ENCODE peak calls at places on chromosomes 12 and 14, in six cellular contexts. T is IMR-90, I is neuronal stem cell, R is H9, N is mesendoderm, C is mesenchymal stem cell. P is an unnamed sample.

GRCh38 chr14:75200451-75200850 is 24.0 kb upstream of the TMED10 start:
- DNase-seq in T (no peak), I (no peak), R (peak), N (peak), C (no peak), P (peak)

GRCh38 chr12:111841236-111841749 is 735 bp upstream of the MAPKAPK5 start:
- DNase-seq in T (no peak), I (no peak), R (no peak), N (no peak), C (no peak), P (no peak)

GRCh38 chr12:56988207-56988739 is 18.1 kb downstream of the ZBTB39 start:
- DNase-seq in T (no peak), I (no peak), R (peak), N (peak), C (peak), P (peak)

GRCh38 chr14:75648066-75648838 is 12.4 kb downstream of the ERG28 start:
- DNase-seq in T (peak), I (no peak), R (no peak), N (peak), C (peak), P (peak)

GRCh38 chr14:91244501-91244901 is at the start of gene GPR68:
- DNase-seq in T (peak), I (no peak), R (peak), N (no peak), C (peak), P (peak)

GRCh38 chr14:36747411-36748184 is 85.9 kb downstream of the PAX9 start:
- DNase-seq in T (no peak), I (no peak), R (no peak), N (peak), C (peak), P (peak)

GRCh38 chr12:56408799-56409417 is 40.3 kb downstream of the TIMELESS start:
- DNase-seq in T (no peak), I (no peak), R (no peak), N (no peak), C (no peak), P (no peak)

GRCh38 chr12:55698241-55698955 is 9.3 kb downstream of the ITGA7 start:
- DNase-seq in T (no peak), I (no peak), R (no peak), N (no peak), C (no peak), P (no peak)

GRCh38 chr12:93990832-93991748 is 157.3 kb upstream of the PLXNC1 start:
- DNase-seq in T (peak), I (peak), R (peak), N (peak), C (peak), P (no peak)

GRCh38 chr14:71142375-71143038 is 235.2 kb downstream of the PCNX1 start:
- DNase-seq in T (peak), I (no peak), R (no peak), N (peak), C (peak), P (peak)

GRCh38 chr14:59463773-59464650 is 1.2 kb downstream of the GPR135 start:
- DNase-seq in T (no peak), I (no peak), R (peak), N (peak), C (no peak), P (no peak)

GRCh38 chr12:52198454-52199215 is 6.8 kb upstream of the KRT80 start:
- DNase-seq in T (no peak), I (no peak), R (no peak), N (no peak), C (no peak), P (no peak)

GRCh38 chr12:111942557-111942956 is 70.4 kb downstream of the TMEM116 start:
- DNase-seq in T (peak), I (no peak), R (no peak), N (no peak), C (peak), P (peak)

GRCh38 chr14:71908141-71908540 is 24.1 kb upstream of the RGS6 start:
- DNase-seq in T (no peak), I (no peak), R (no peak), N (peak), C (no peak), P (peak)

GRCh38 chr14:94748667-94749347 is 21.1 kb downstream of the GSC start:
- DNase-seq in T (no peak), I (no peak), R (peak), N (peak), C (no peak), P (peak)

DNA sequence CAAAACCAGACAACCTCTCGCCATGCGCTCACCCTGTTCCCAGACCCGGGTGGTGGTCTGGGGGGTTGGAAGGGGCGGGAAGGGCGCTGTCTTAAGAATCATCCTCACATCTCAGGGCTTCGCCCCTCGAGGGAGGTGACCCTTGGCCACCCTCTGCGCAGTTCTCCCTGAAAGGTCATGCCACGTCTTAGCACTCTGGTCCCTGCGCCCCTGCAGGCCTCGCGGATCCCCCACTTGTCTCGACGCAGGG is 40.6 kb upstream of the CAPRIN2 start:
- DNase-seq in T (no peak), I (peak), R (no peak), N (no peak), C (no peak), P (no peak)
- H4K8ac ChIP-seq in T (peak), I (no peak), R (no peak), N (no peak), C (peak), P (peak)

GRCh38 chr12:122895757-122896636 is at the start of gene VPS37B:
- DNase-seq in T (peak), I (peak), R (peak), N (peak), C (peak), P (peak)
- H3K18ac ChIP-seq in T (peak), I (peak), R (peak), N (peak), C (peak), P (peak)

GRCh38 chr12:6092784-6093722 is 31.4 kb downstream of the VWF start:
- DNase-seq in T (peak), I (no peak), R (no peak), N (peak), C (peak), P (peak)
- H4K8ac ChIP-seq in T (peak), I (no peak), R (no peak), N (no peak), C (peak), P (no peak)

GRCh38 chr14:68417007-68417659 is 375.7 kb downstream of the ZFP36L1 start:
- DNase-seq in T (no peak), I (no peak), R (no peak), N (no peak), C (no peak), P (no peak)
- H3K18ac ChIP-seq in T (no peak), I (no peak), R (no peak), N (no peak), C (no peak), P (no peak)

GRCh38 chr12:64171715-64172114 is 50.4 kb downstream of the KICS2 start:
- DNase-seq in T (peak), I (no peak), R (no peak), N (peak), C (peak), P (peak)
- H4K8ac ChIP-seq in T (peak), I (no peak), R (no peak), N (no peak), C (no peak), P (no peak)

GRCh38 chr14:39267592-39268112 is 33.9 kb downstream of the MIA2 start:
- DNase-seq in T (no peak), I (no peak), R (no peak), N (peak), C (no peak), P (peak)
- H3K18ac ChIP-seq in T (peak), I (peak), R (peak), N (peak), C (peak), P (peak)